ENCODE peak calls at places on chromosomes 3 and 15, in six cellular contexts. One of them, this sample, is unnamed.

GRCh38 chr15:55742927-55743614 is at the start of gene PRTG:
- DNase-seq in thyroid gland: peak; percentile 91
- DNase-seq in PC-9: peak; percentile 81
- DNase-seq in brain microvascular endothelial cell: peak; percentile 69
- DNase-seq in pancreas: peak; percentile 25
- DNase-seq in sigmoid colon: peak; percentile 81
- DNase-seq in this sample: no peak

GRCh38 chr15:48016865-48017264 is 103.9 kb upstream of the SLC24A5 start:
- DNase-seq in pancreas: no peak
- DNase-seq in PC-9: no peak
- DNase-seq in sigmoid colon: no peak
- DNase-seq in brain microvascular endothelial cell: no peak
- DNase-seq in thyroid gland: no peak
- DNase-seq in this sample: no peak

GRCh38 chr15:65207280-65207679 is 4.0 kb downstream of the CILP start:
- DNase-seq in sigmoid colon: no peak
- DNase-seq in brain microvascular endothelial cell: no peak
- DNase-seq in PC-9: no peak
- DNase-seq in thyroid gland: no peak
- DNase-seq in pancreas: no peak
- DNase-seq in this sample: no peak

GRCh38 chr3:114406286-114406685 is 112.5 kb downstream of the TIGIT start:
- DNase-seq in brain microvascular endothelial cell: no peak
- DNase-seq in PC-9: no peak
- DNase-seq in sigmoid colon: no peak
- DNase-seq in thyroid gland: no peak
- DNase-seq in pancreas: no peak
- DNase-seq in this sample: no peak

GRCh38 chr15:70266412-70267089 is 168.8 kb upstream of the TLE3 start:
- DNase-seq in PC-9: peak; percentile 79
- DNase-seq in thyroid gland: peak; percentile 39
- DNase-seq in sigmoid colon: peak; percentile 91
- DNase-seq in pancreas: peak; percentile 69
- DNase-seq in brain microvascular endothelial cell: no peak
- DNase-seq in this sample: no peak

GRCh38 chr15:72919936-72920455 is 132.3 kb upstream of the NEO1 start:
- DNase-seq in PC-9: no peak
- DNase-seq in brain microvascular endothelial cell: no peak
- DNase-seq in sigmoid colon: no peak
- DNase-seq in thyroid gland: no peak
- DNase-seq in pancreas: no peak
- DNase-seq in this sample: no peak

GRCh38 chr15:95712785-95713184 is 617.7 kb upstream of the NR2F2 start:
- DNase-seq in thyroid gland: no peak
- DNase-seq in sigmoid colon: no peak
- DNase-seq in brain microvascular endothelial cell: no peak
- DNase-seq in PC-9: no peak
- DNase-seq in pancreas: no peak
- DNase-seq in this sample: peak; percentile 20

GRCh38 chr3:48352546-48352945 is 19.1 kb upstream of the SPINK8 start:
- DNase-seq in PC-9: peak; percentile 12
- DNase-seq in brain microvascular endothelial cell: no peak
- DNase-seq in pancreas: no peak
- DNase-seq in sigmoid colon: no peak
- DNase-seq in thyroid gland: no peak
- DNase-seq in this sample: peak; percentile 36

GRCh38 chr15:66224946-66225345 is 28.6 kb downstream of the MEGF11 start:
- DNase-seq in sigmoid colon: no peak
- DNase-seq in PC-9: no peak
- DNase-seq in brain microvascular endothelial cell: no peak
- DNase-seq in thyroid gland: peak; percentile 92
- DNase-seq in pancreas: no peak
- DNase-seq in this sample: no peak

GRCh38 chr15:51227967-51228783 is 110.2 kb downstream of the CYP19A1 start:
- DNase-seq in sigmoid colon: no peak
- DNase-seq in thyroid gland: no peak
- DNase-seq in brain microvascular endothelial cell: peak; percentile 80
- DNase-seq in pancreas: no peak
- DNase-seq in PC-9: peak; percentile 27
- DNase-seq in this sample: no peak

GRCh38 chr3:47014036-47014435 is 34.6 kb downstream of the NBEAL2 start:
- DNase-seq in pancreas: no peak
- DNase-seq in PC-9: no peak
- DNase-seq in sigmoid colon: no peak
- DNase-seq in brain microvascular endothelial cell: no peak
- DNase-seq in thyroid gland: no peak
- DNase-seq in this sample: no peak

GRCh38 chr15:32781781-32782180 is 64.0 kb downstream of the GREM1 start:
- DNase-seq in sigmoid colon: no peak
- DNase-seq in brain microvascular endothelial cell: no peak
- DNase-seq in PC-9: no peak
- DNase-seq in pancreas: no peak
- DNase-seq in thyroid gland: no peak
- DNase-seq in this sample: no peak

GRCh38 chr3:128274837-128275236 is 121.6 kb downstream of the EEFSEC start:
- DNase-seq in thyroid gland: no peak
- DNase-seq in sigmoid colon: no peak
- DNase-seq in pancreas: no peak
- DNase-seq in brain microvascular endothelial cell: peak; percentile 88
- DNase-seq in PC-9: peak; percentile 89
- DNase-seq in this sample: peak; percentile 45

GRCh38 chr15:52677593-52677992 is 1.6 kb downstream of the ATOSA start:
- DNase-seq in pancreas: no peak
- DNase-seq in thyroid gland: no peak
- DNase-seq in sigmoid colon: no peak
- DNase-seq in PC-9: no peak
- DNase-seq in brain microvascular endothelial cell: no peak
- DNase-seq in this sample: no peak

GRCh38 chr3:84440306-84440705 is 518.5 kb upstream of the CADM2 start:
- DNase-seq in PC-9: no peak
- DNase-seq in brain microvascular endothelial cell: no peak
- DNase-seq in pancreas: no peak
- DNase-seq in thyroid gland: no peak
- DNase-seq in sigmoid colon: no peak
- DNase-seq in this sample: no peak

GRCh38 chr3:188605231-188605630 is 451.3 kb downstream of the LPP start:
- DNase-seq in PC-9: no peak
- DNase-seq in brain microvascular endothelial cell: no peak
- DNase-seq in sigmoid colon: no peak
- DNase-seq in thyroid gland: no peak
- DNase-seq in pancreas: no peak
- DNase-seq in this sample: no peak

GRCh38 chr3:71047616-71048531 is 535.7 kb downstream of the FOXP1 start:
- DNase-seq in PC-9: no peak
- DNase-seq in thyroid gland: no peak
- DNase-seq in sigmoid colon: no peak
- DNase-seq in brain microvascular endothelial cell: no peak
- DNase-seq in pancreas: no peak
- DNase-seq in this sample: no peak

GRCh38 chr3:50503947-50504346 is 513 bp upstream of the CACNA2D2 start:
- DNase-seq in thyroid gland: no peak
- DNase-seq in pancreas: no peak
- DNase-seq in sigmoid colon: no peak
- DNase-seq in brain microvascular endothelial cell: no peak
- DNase-seq in PC-9: no peak
- DNase-seq in this sample: no peak
- H3K27ac ChIP-seq in thyroid gland: peak overlapping the region; percentile 32
- H3K27ac ChIP-seq in pancreas: no peak overlapping the region
- H3K27ac ChIP-seq in sigmoid colon: peak overlapping the region; percentile 64
- H3K27ac ChIP-seq in brain microvascular endothelial cell: no peak overlapping the region
- H3K27ac ChIP-seq in PC-9: no peak overlapping the region
- H3K27ac ChIP-seq in this sample: no peak overlapping the region

GRCh38 chr15:99954361-99955180 is 221.3 kb upstream of the LYSMD4 start:
- DNase-seq in sigmoid colon: peak; percentile 56
- DNase-seq in PC-9: no peak
- DNase-seq in pancreas: no peak
- DNase-seq in brain microvascular endothelial cell: no peak
- DNase-seq in thyroid gland: no peak
- DNase-seq in this sample: no peak

GRCh38 chr15:99953886-99954285 is 220.6 kb upstream of the LYSMD4 start:
- DNase-seq in sigmoid colon: peak; percentile 18
- DNase-seq in PC-9: no peak
- DNase-seq in pancreas: no peak
- DNase-seq in brain microvascular endothelial cell: no peak
- DNase-seq in thyroid gland: no peak
- DNase-seq in this sample: no peak

GRCh38 chr15:99955532-99955931 is 222.3 kb upstream of the LYSMD4 start:
- DNase-seq in brain microvascular endothelial cell: no peak
- DNase-seq in sigmoid colon: peak; percentile 28
- DNase-seq in pancreas: no peak
- DNase-seq in thyroid gland: no peak
- DNase-seq in PC-9: no peak
- DNase-seq in this sample: no peak

GRCh38 chr15:99956022-99956775 is 223.0 kb upstream of the LYSMD4 start:
- DNase-seq in brain microvascular endothelial cell: no peak
- DNase-seq in thyroid gland: no peak
- DNase-seq in sigmoid colon: peak; percentile 50
- DNase-seq in pancreas: no peak
- DNase-seq in PC-9: peak; percentile 10
- DNase-seq in this sample: peak; percentile 70

GRCh38 chr15:99955181-99955525 is 221.9 kb upstream of the LYSMD4 start:
- DNase-seq in pancreas: no peak
- DNase-seq in PC-9: no peak
- DNase-seq in brain microvascular endothelial cell: no peak
- DNase-seq in thyroid gland: no peak
- DNase-seq in sigmoid colon: no peak
- DNase-seq in this sample: no peak
- H3K27ac ChIP-seq in pancreas: no peak overlapping the region
- H3K27ac ChIP-seq in PC-9: no peak overlapping the region
- H3K27ac ChIP-seq in brain microvascular endothelial cell: no peak overlapping the region
- H3K27ac ChIP-seq in thyroid gland: no peak overlapping the region
- H3K27ac ChIP-seq in sigmoid colon: no peak overlapping the region
- H3K27ac ChIP-seq in this sample: no peak overlapping the region

GRCh38 chr15:23564798-23565394 is 578 bp upstream of the MKRN3 start:
- DNase-seq in thyroid gland: no peak
- DNase-seq in PC-9: no peak
- DNase-seq in brain microvascular endothelial cell: no peak
- DNase-seq in sigmoid colon: no peak
- DNase-seq in pancreas: no peak
- DNase-seq in this sample: no peak
- H3K27ac ChIP-seq in thyroid gland: no peak overlapping the region
- H3K27ac ChIP-seq in PC-9: peak overlapping the region; percentile 94
- H3K27ac ChIP-seq in brain microvascular endothelial cell: no peak overlapping the region
- H3K27ac ChIP-seq in sigmoid colon: peak overlapping the region; percentile 57
- H3K27ac ChIP-seq in pancreas: no peak overlapping the region
- H3K27ac ChIP-seq in this sample: no peak overlapping the region

GRCh38 chr15:89333959-89334509 is 590 bp downstream of the POLG start:
- DNase-seq in PC-9: no peak
- DNase-seq in sigmoid colon: peak; percentile 66
- DNase-seq in pancreas: no peak
- DNase-seq in brain microvascular endothelial cell: peak; percentile 4
- DNase-seq in thyroid gland: no peak
- DNase-seq in this sample: peak; percentile 7

GRCh38 chr15:89333011-89333860 is 1.4 kb downstream of the POLG start:
- DNase-seq in brain microvascular endothelial cell: no peak
- DNase-seq in thyroid gland: no peak
- DNase-seq in PC-9: no peak
- DNase-seq in sigmoid colon: peak; percentile 61
- DNase-seq in pancreas: no peak
- DNase-seq in this sample: no peak

GRCh38 chr15:89334510-89335288 is at the start of gene POLG:
- DNase-seq in PC-9: peak; percentile 98
- DNase-seq in pancreas: peak; percentile 99
- DNase-seq in brain microvascular endothelial cell: peak; percentile 98
- DNase-seq in thyroid gland: peak; percentile 98
- DNase-seq in sigmoid colon: peak; percentile 100
- DNase-seq in this sample: peak; percentile 96

GRCh38 chr15:89338036-89338435 is 3.4 kb upstream of the POLG start:
- DNase-seq in brain microvascular endothelial cell: no peak
- DNase-seq in thyroid gland: no peak
- DNase-seq in pancreas: no peak
- DNase-seq in PC-9: no peak
- DNase-seq in sigmoid colon: peak; percentile 30
- DNase-seq in this sample: no peak

DNA sequence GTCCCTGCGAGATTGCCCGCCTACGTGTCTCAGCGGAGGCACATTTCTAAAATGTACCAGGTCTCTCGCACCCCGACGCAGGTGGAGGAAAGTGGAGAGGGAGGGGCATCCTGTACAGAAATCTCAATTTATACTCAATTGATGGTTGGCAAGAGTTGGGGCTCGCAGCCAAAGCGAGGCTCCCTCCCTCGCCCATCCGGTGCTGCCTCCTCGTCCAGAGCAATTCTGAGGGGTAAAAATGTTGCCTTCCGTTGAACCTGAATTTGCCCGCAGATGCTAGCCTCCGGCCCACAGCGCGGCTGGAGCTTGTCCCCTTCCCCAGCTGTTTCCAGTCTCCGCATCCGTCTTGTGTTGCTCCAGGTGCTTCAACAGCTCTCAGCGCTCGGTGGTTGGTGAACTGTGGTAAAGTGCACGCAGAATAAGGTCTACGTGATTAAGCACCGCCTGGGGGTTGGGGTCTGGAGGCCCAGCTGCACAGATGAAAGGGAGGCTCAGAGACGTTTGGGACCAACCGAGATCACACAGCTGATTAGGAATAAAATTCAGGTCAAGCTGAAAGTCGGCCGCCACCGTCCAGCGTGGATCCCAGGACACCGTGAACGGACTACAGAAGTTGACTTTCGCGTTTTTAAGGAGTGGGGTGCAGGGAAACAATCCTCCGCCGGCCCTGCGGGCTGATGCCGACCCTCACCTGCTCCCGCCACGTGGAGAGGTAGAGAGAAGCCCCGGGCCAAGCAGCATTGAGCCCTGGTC is 841 bp upstream of the POLG start:
- DNase-seq in thyroid gland: peak; percentile 82
- DNase-seq in pancreas: peak; percentile 30
- DNase-seq in brain microvascular endothelial cell: peak; percentile 7
- DNase-seq in sigmoid colon: peak; percentile 74
- DNase-seq in PC-9: no peak
- DNase-seq in this sample: no peak
- H3K27ac ChIP-seq in thyroid gland: peak overlapping the region; percentile 95
- H3K27ac ChIP-seq in pancreas: peak overlapping the region; percentile 24
- H3K27ac ChIP-seq in brain microvascular endothelial cell: no peak overlapping the region
- H3K27ac ChIP-seq in sigmoid colon: peak overlapping the region; percentile 70
- H3K27ac ChIP-seq in PC-9: peak overlapping the region; percentile 68
- H3K27ac ChIP-seq in this sample: no peak overlapping the region

DNA sequence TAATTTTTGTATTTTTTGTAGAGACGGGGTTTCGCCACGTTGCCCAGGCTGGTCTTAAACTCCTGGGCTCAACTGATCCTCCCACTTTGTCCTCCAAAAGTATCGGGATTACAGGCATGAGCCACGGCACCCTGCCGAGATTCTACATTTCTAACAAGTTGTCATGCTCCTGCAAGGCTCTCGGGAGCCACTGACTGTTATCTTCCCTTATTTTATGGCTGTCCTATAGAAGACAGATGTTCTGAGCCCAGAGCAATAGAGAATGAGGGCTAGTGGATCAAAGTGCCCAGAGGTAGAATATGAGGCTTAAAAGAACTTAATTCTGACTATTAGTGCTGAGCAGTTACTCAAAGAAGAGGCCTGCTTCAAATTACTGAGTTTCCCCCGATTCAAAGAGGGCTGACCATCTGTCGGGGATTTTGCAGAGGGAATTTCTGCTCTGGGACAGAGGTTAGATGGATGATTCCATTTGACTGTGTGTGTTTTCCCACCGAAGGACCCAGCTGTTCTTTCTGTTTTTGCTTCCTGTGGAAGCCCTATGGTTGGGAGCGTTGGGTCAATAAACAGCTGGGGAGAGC is 39.5 kb downstream of the ITPR1 start:
- DNase-seq in PC-9: no peak
- DNase-seq in pancreas: no peak
- DNase-seq in sigmoid colon: no peak
- DNase-seq in brain microvascular endothelial cell: no peak
- DNase-seq in thyroid gland: no peak
- DNase-seq in this sample: no peak
- H3K27ac ChIP-seq in PC-9: no peak overlapping the region
- H3K27ac ChIP-seq in pancreas: no peak overlapping the region
- H3K27ac ChIP-seq in sigmoid colon: no peak overlapping the region
- H3K27ac ChIP-seq in brain microvascular endothelial cell: no peak overlapping the region
- H3K27ac ChIP-seq in thyroid gland: peak overlapping the region; percentile 83
- H3K27ac ChIP-seq in this sample: no peak overlapping the region

This sample was measured in foreskin keratinocyte.